ENCODE peak calls at places on chromosomes 3 and 15, in nine cellular contexts. M, P, B, I, E, W, H, R and F are unnamed samples.

GRCh38 chr3:146536681-146537080 is 7.7 kb downstream of the PLSCR1 start:
- DNase-seq in M (no peak), P (no peak), B (no peak), I (no peak), E (no peak), W (no peak), H (no peak), R (no peak), F (peak)

GRCh38 chr3:62875103-62876002 is at the start of gene CADPS:
- DNase-seq in M (no peak), P (no peak), B (peak), I (no peak), E (peak), W (peak), H (no peak), R (peak), F (no peak)

GRCh38 chr3:101780661-101781060 is 1.6 kb downstream of the NXPE3 start:
- DNase-seq in M (no peak), P (peak), B (no peak), I (peak), E (no peak), W (peak), H (peak), R (no peak), F (no peak)

GRCh38 chr15:49085696-49086459 is 39.6 kb upstream of the SECISBP2L start:
- DNase-seq in M (no peak), P (no peak), B (no peak), I (no peak), E (no peak), W (no peak), H (no peak), R (no peak), F (no peak)

GRCh38 chr3:187286467-187287059 is 5.0 kb downstream of the MASP1 start:
- DNase-seq in M (peak), P (peak), B (no peak), I (no peak), E (no peak), W (no peak), H (peak), R (no peak), F (peak)

GRCh38 chr3:197432407-197433127 is 123.2 kb downstream of the BDH1 start:
- DNase-seq in M (no peak), P (no peak), B (no peak), I (no peak), E (no peak), W (no peak), H (no peak), R (no peak), F (no peak)

GRCh38 chr15:88729581-88729980 is 73.7 kb upstream of the ACAN start:
- DNase-seq in M (no peak), P (no peak), B (no peak), I (no peak), E (no peak), W (no peak), H (no peak), R (no peak), F (no peak)

GRCh38 chr15:63043391-63044076 is 987 bp downstream of the TPM1 start:
- DNase-seq in M (peak), P (no peak), B (peak), I (no peak), E (peak), W (no peak), H (no peak), R (no peak), F (no peak)

GRCh38 chr15:64773606-64774555 is 1.5 kb downstream of the RBPMS2 start:
- DNase-seq in M (no peak), P (no peak), B (peak), I (no peak), E (no peak), W (no peak), H (no peak), R (peak), F (no peak)

DNA sequence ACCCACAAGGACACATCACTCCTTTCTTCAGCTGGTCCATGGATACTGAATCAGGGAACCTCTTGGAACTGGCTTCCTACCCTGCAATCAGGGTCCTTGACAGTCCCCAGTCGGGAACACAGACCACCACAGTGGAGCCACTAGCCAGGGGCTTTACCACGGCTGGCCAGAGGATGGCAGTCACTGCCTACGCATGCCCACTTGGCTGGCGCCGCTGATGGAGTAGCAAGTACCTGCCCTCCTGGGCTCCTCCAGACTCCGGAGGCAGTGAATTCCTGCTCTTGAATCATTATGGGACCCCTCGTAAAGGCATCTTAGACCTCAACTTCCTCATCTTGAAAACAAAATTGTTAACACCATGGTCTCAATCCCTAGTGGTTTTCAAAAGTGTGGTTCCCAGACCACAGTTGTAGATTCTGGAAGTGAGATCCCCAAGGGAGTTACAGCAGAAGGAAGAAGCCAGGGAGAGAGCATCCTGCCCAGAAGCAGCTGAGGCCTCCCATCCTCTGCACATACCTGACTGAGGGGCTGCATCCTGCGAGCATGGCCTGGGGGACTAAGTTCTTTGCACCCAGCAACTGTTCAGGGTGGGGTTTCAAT is 9.1 kb upstream of the SKIC8 start:
- DNase-seq in M (peak), P (peak), B (no peak), I (peak), E (peak), W (peak), H (peak), R (peak), F (no peak)
- H3K4me3 ChIP-seq in M (no peak), P (no peak), B (no peak), I (no peak), E (no peak), W (no peak), H (no peak), R (no peak), F (no peak)

GRCh38 chr3:123375014-123375940 is 73.6 kb downstream of the ADCY5 start:
- DNase-seq in M (no peak), P (no peak), B (peak), I (no peak), E (no peak), W (peak), H (no peak), R (peak), F (no peak)
- TF ChIP-seq CTCF in M (no peak), P (no peak), B (no peak), I (no peak), E (no peak), W (peak), H (no peak), R (no peak), F (peak)

DNA sequence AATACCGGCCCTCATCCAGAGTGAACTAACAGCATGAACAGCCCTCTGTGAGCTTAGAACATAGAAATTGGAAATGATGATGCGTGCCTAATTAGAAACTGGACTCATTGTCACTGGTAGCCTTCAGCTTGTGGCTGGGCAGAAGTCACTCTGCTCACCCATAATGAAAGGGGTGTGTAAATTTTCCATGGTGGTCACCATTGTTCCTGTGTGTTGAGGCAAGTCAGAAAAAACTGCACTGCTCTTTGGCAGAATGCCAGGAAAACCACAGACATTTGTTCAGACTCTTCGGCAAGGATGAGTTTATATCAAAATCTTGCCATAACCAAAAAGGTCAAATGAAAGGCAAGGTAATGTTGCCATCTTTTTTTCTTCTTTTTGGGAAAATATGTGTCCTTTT is 74.6 kb upstream of the CNTN4 start:
- DNase-seq in M (no peak), P (no peak), B (no peak), I (no peak), E (no peak), W (no peak), H (no peak), R (no peak), F (peak)
- H3K4me3 ChIP-seq in M (no peak), P (no peak), B (no peak), I (no peak), E (no peak), W (no peak), H (no peak), R (no peak), F (no peak)

GRCh38 chr15:66459818-66460615 is 37.5 kb downstream of the SNAPC5 start:
- DNase-seq in M (no peak), P (peak), B (no peak), I (no peak), E (no peak), W (no peak), H (no peak), R (no peak), F (no peak)
- TF ChIP-seq CTCF in M (no peak), P (no peak), B (no peak), I (no peak), E (no peak), W (no peak), H (no peak), R (no peak), F (no peak)

DNA sequence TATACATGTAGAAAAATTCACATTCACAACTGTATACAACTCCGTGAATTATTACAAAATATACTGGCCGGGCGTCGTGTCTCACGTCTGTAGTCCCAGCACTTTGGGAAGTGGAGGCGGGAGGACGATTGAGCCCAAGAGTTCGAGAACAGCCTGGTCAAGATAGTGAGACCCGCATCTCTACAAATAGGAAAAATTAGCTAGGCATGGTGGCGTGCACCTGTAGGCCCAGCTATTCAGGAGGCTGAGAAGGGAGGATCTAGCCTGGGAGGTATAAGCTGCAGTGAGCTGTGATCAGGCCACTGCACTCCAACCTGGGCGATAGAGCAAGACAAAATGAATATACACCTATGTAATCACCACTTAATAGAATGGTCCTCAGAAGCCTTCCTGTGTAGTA is 1.3 kb downstream of the RAD51 start:
- DNase-seq in M (no peak), P (no peak), B (no peak), I (no peak), E (no peak), W (no peak), H (no peak), R (no peak), F (no peak)
- H3K4me3 ChIP-seq in M (no peak), P (peak), B (no peak), I (peak), E (no peak), W (peak), H (peak), R (peak), F (peak)

GRCh38 chr3:126939347-126939735 is 43.6 kb upstream of the PLXNA1 start:
- DNase-seq in M (no peak), P (no peak), B (no peak), I (peak), E (no peak), W (peak), H (no peak), R (peak), F (no peak)
- TF ChIP-seq CTCF in M (no peak), P (no peak), B (peak), I (no peak), E (no peak), W (peak), H (no peak), R (peak), F (peak)

GRCh38 chr3:157155591-157155990 is 4.4 kb downstream of the CCNL1 start:
- DNase-seq in M (no peak), P (no peak), B (no peak), I (no peak), E (no peak), W (no peak), H (no peak), R (no peak), F (no peak)
- H3K4me3 ChIP-seq in M (peak), P (peak), B (peak), I (peak), E (no peak), W (peak), H (peak), R (peak), F (no peak)

GRCh38 chr15:59741274-59741906 is 52.3 kb upstream of the BNIP2 start:
- DNase-seq in M (no peak), P (no peak), B (no peak), I (peak), E (no peak), W (peak), H (peak), R (peak), F (no peak)
- TF ChIP-seq CTCF in M (peak), P (peak), B (peak), I (peak), E (no peak), W (peak), H (peak), R (no peak), F (peak)

GRCh38 chr3:10319804-10320203 is 1.1 kb downstream of the SEC13 start:
- DNase-seq in M (no peak), P (no peak), B (no peak), I (no peak), E (no peak), W (no peak), H (no peak), R (no peak), F (no peak)

GRCh38 chr3:10317311-10317960 is 3.5 kb downstream of the SEC13 start:
- DNase-seq in M (no peak), P (no peak), B (no peak), I (no peak), E (no peak), W (no peak), H (no peak), R (no peak), F (no peak)

GRCh38 chr3:10320320-10320677 is 613 bp downstream of the SEC13 start:
- DNase-seq in M (no peak), P (no peak), B (no peak), I (no peak), E (no peak), W (no peak), H (no peak), R (no peak), F (no peak)

GRCh38 chr3:10317961-10318350 is 3.0 kb downstream of the SEC13 start:
- DNase-seq in M (no peak), P (no peak), B (no peak), I (no peak), E (no peak), W (no peak), H (no peak), R (no peak), F (no peak)

GRCh38 chr3:10319251-10319650 is 1.7 kb downstream of the SEC13 start:
- DNase-seq in M (no peak), P (no peak), B (no peak), I (no peak), E (no peak), W (no peak), H (no peak), R (no peak), F (no peak)
- H3K4me3 ChIP-seq in M (peak), P (peak), B (peak), I (no peak), E (no peak), W (peak), H (peak), R (no peak), F (peak)